ENCODE peak calls at places on chromosomes 4 and X, in seven cellular contexts. A, D, N, I, Q, H and W are unnamed samples.

GRCh38 chrX:19865567-19866363 is 21.6 kb downstream of the SH3KBP1 start:
- DNase-seq in A (no peak), D (no peak), N (no peak), I (no peak), Q (no peak), H (no peak), W (no peak)

GRCh38 chr4:25786497-25787065 is 76.2 kb downstream of the SEL1L3 start:
- DNase-seq in A (no peak), D (no peak), N (no peak), I (no peak), Q (no peak), H (no peak), W (no peak)

GRCh38 chr4:41280010-41280409 is 23.3 kb downstream of the UCHL1 start:
- DNase-seq in A (no peak), D (no peak), N (no peak), I (no peak), Q (no peak), H (no peak), W (no peak)

GRCh38 chrX:131650637-131651410 is 107.0 kb downstream of the OR13H1 start:
- DNase-seq in A (no peak), D (peak), N (no peak), I (peak), Q (no peak), H (no peak), W (no peak)

GRCh38 chr4:34733185-34733916 is 1511.0 kb downstream of the ARAP2 start:
- DNase-seq in A (no peak), D (no peak), N (no peak), I (no peak), Q (no peak), H (no peak), W (no peak)

GRCh38 chr4:151339472-151339871 is 14.1 kb upstream of the SH3D19 start:
- DNase-seq in A (no peak), D (peak), N (no peak), I (no peak), Q (no peak), H (no peak), W (no peak)

GRCh38 chr4:165873298-165874071 is 448 bp downstream of the TLL1 start:
- DNase-seq in A (no peak), D (peak), N (peak), I (peak), Q (peak), H (no peak), W (no peak)

GRCh38 chr4:32686123-32686522 is 1966.0 kb downstream of the PCDH7 start:
- DNase-seq in A (no peak), D (no peak), N (no peak), I (no peak), Q (no peak), H (no peak), W (no peak)

GRCh38 chrX:87516716-87517115 is 886 bp upstream of the KLHL4 start:
- DNase-seq in A (no peak), D (peak), N (no peak), I (peak), Q (no peak), H (no peak), W (no peak)

GRCh38 chrX:42119076-42119475 is 195.7 kb upstream of the CASK start:
- DNase-seq in A (no peak), D (peak), N (no peak), I (peak), Q (no peak), H (no peak), W (no peak)

GRCh38 chr4:71156616-71157015 is 163.2 kb downstream of the DCK start:
- DNase-seq in A (no peak), D (no peak), N (no peak), I (no peak), Q (no peak), H (no peak), W (no peak)

GRCh38 chrX:120310861-120311631 is at the start of gene TMEM255A:
- DNase-seq in A (no peak), D (no peak), N (peak), I (no peak), Q (peak), H (no peak), W (peak)

GRCh38 chr4:145183023-145183422 is 2.6 kb upstream of the OTUD4 start:
- DNase-seq in A (no peak), D (peak), N (no peak), I (no peak), Q (no peak), H (no peak), W (no peak)

GRCh38 chr4:177005801-177006230 is 213.1 kb upstream of the VEGFC start:
- DNase-seq in A (no peak), D (peak), N (no peak), I (no peak), Q (no peak), H (peak), W (no peak)

GRCh38 chrX:71941771-71942170 is 31.1 kb downstream of the NHSL2 start:
- DNase-seq in A (no peak), D (peak), N (no peak), I (peak), Q (no peak), H (no peak), W (peak)